ENCODE peak calls at places on chromosomes 12 and 14, in eight cellular contexts. N, W, G, D, X, I, A and R are unnamed samples.
A peak's percentile ranks its signal among the peaks of the same experiment; 100 is the strongest.

GRCh38 chr12:110931315-110931728 is 10.9 kb upstream of the MYL2 start:
- DNase-seq in I (no peak), G (peak; percentile 85), A (no peak), N (no peak), W (no peak), X (no peak), D (no peak), R (peak; percentile 37)

GRCh38 chr14:90788031-90788430 is 28.2 kb downstream of the TTC7B start:
- DNase-seq in D (no peak), A (no peak), I (no peak), G (no peak), X (peak; percentile 58), N (no peak), W (no peak), R (no peak)

GRCh38 chr12:45730842-45731336 is 1.4 kb downstream of the ARID2 start:
- DNase-seq in X (peak; percentile 43), N (no peak), I (peak; percentile 77), D (peak; percentile 48), W (peak; percentile 46), G (no peak), A (peak; percentile 37), R (no peak)

GRCh38 chr12:72832024-72832423 is 559.9 kb downstream of the TRHDE start:
- DNase-seq in W (no peak), G (no peak), X (peak; percentile 23), A (no peak), N (no peak), D (no peak), I (no peak), R (no peak)

GRCh38 chr12:103269962-103270361 is 225.8 kb downstream of the C12orf42 start:
- DNase-seq in G (no peak), A (no peak), W (no peak), D (peak; percentile 7), I (no peak), X (no peak), N (no peak), R (no peak)

GRCh38 chr12:19706936-19707335 is 267.6 kb downstream of the AEBP2 start:
- DNase-seq in D (no peak), N (no peak), W (no peak), A (no peak), I (no peak), G (no peak), X (no peak), R (no peak)

GRCh38 chr12:122362758-122363157 is 59.7 kb downstream of the CLIP1 start:
- DNase-seq in I (no peak), W (no peak), A (no peak), N (no peak), G (no peak), D (no peak), X (no peak), R (no peak)

GRCh38 chr12:7750350-7750749 is 3.2 kb upstream of the CLEC4C start:
- DNase-seq in I (peak; percentile 9), D (no peak), W (no peak), G (no peak), N (no peak), X (no peak), A (no peak), R (no peak)

GRCh38 chr14:30861200-30861599 is 13.2 kb upstream of the COCH start:
- DNase-seq in I (no peak), X (no peak), N (no peak), A (no peak), G (no peak), W (no peak), D (no peak), R (no peak)

GRCh38 chr12:62211510-62211909 is 48.7 kb upstream of the USP15 start:
- DNase-seq in N (no peak), X (no peak), A (no peak), I (no peak), W (no peak), D (no peak), G (no peak), R (no peak)

GRCh38 chr12:89417246-89417977 is 65.1 kb upstream of the DUSP6 start:
- DNase-seq in N (no peak), X (no peak), G (no peak), I (no peak), W (no peak), A (no peak), D (no peak), R (no peak)

GRCh38 chr14:74362361-74362915 is 14.2 kb downstream of the VRTN start:
- DNase-seq in D (peak; percentile 65), X (peak; percentile 45), G (peak; percentile 85), W (peak; percentile 46), I (peak; percentile 87), A (peak; percentile 78), N (peak; percentile 94), R (peak; percentile 97)

GRCh38 chr12:126899926-126900792 is 1366.8 kb upstream of the TMEM132C start:
- DNase-seq in N (no peak), I (no peak), W (no peak), A (no peak), X (no peak), G (no peak), D (no peak), R (no peak)

GRCh38 chr14:92539419-92539818 is 25.8 kb downstream of the RIN3 start:
- DNase-seq in I (no peak), G (no peak), X (no peak), A (no peak), N (no peak), D (no peak), W (no peak), R (no peak)

GRCh38 chr12:24042651-24043050 is 93.2 kb upstream of the SOX5 start:
- DNase-seq in N (no peak), X (no peak), A (no peak), I (no peak), D (no peak), G (no peak), W (no peak), R (no peak)

GRCh38 chr14:41476526-41476925 is 130.2 kb upstream of the LRFN5 start:
- DNase-seq in D (peak; percentile 42), G (no peak), W (no peak), X (no peak), I (no peak), N (no peak), A (no peak), R (no peak)

GRCh38 chr14:68790656-68791077 is 2.2 kb downstream of the ZFP36L1 start:
- DNase-seq in G (no peak), N (no peak), D (no peak), W (no peak), A (no peak), X (no peak), I (no peak), R (no peak)

GRCh38 chr14:21467620-21468019 is 9.1 kb downstream of the RAB2B start:
- DNase-seq in A (no peak), I (no peak), X (peak; percentile 30), W (no peak), G (no peak), D (no peak), N (no peak), R (no peak)

GRCh38 chr12:12798480-12798879 is 13.0 kb downstream of the APOLD1 start:
- DNase-seq in A (no peak), G (no peak), N (no peak), X (no peak), W (no peak), D (no peak), I (no peak), R (no peak)

GRCh38 chr14:103549361-103550311 is 12.8 kb downstream of the BAG5 start:
- DNase-seq in G (peak; percentile 72), W (no peak), A (peak; percentile 59), I (no peak), D (no peak), X (peak; percentile 95), N (no peak), R (no peak)

GRCh38 chr12:122729583-122730214 is 945 bp downstream of the HCAR1 start:
- DNase-seq in D (no peak), N (no peak), W (no peak), I (no peak), X (no peak), G (no peak), A (no peak), R (no peak)

GRCh38 chr14:53060046-53060445 is 93.1 kb downstream of the DDHD1 start:
- DNase-seq in G (no peak), I (no peak), X (no peak), N (no peak), A (no peak), D (no peak), W (no peak), R (no peak)

GRCh38 chr12:5441497-5442236 is 9.8 kb downstream of the NTF3 start:
- DNase-seq in I (no peak), N (peak; percentile 31), G (no peak), A (no peak), X (no peak), D (peak; percentile 97), W (no peak), R (peak; percentile 64)

GRCh38 chr12:124543591-124544310 is 23.7 kb downstream of the NCOR2 start:
- DNase-seq in N (no peak), X (no peak), G (no peak), D (peak; percentile 96), I (peak; percentile 99), W (no peak), A (no peak), R (no peak)

GRCh38 chr12:94110258-94110657 is 38.1 kb upstream of the PLXNC1 start:
- DNase-seq in X (no peak), A (no peak), G (no peak), D (no peak), N (no peak), I (no peak), W (no peak), R (peak; percentile 42)

GRCh38 chr14:51014625-51015024 is 70.3 kb upstream of the PYGL start:
- DNase-seq in N (no peak), W (no peak), I (peak; percentile 37), X (no peak), G (no peak), D (no peak), A (no peak), R (no peak)

GRCh38 chr12:2294651-2295475 is 242.1 kb downstream of the CACNA1C start:
- DNase-seq in A (no peak), G (no peak), W (no peak), D (no peak), N (no peak), X (no peak), I (no peak), R (no peak)

GRCh38 chr12:104686196-104686595 is 229.4 kb downstream of the CHST11 start:
- DNase-seq in N (no peak), I (peak; percentile 42), W (no peak), A (no peak), G (no peak), D (peak; percentile 48), X (no peak), R (no peak)

GRCh38 chr12:31325524-31325875 is 450 bp downstream of the SINHCAF start:
- DNase-seq in W (no peak), X (no peak), G (peak; percentile 50), A (peak; percentile 47), D (no peak), N (no peak), I (peak; percentile 60), R (no peak)

GRCh38 chr12:107356266-107356936 is 263.1 kb upstream of the CRY1 start:
- DNase-seq in N (no peak), G (no peak), A (no peak), X (no peak), W (no peak), D (peak; percentile 38), I (no peak), R (no peak)

GRCh38 chr14:51806624-51807023 is 53.8 kb upstream of the GNG2 start:
- DNase-seq in N (no peak), G (no peak), D (no peak), W (no peak), I (no peak), A (no peak), X (no peak), R (no peak)

GRCh38 chr14:21704340-21704737 is 30.7 kb upstream of the OR4E1 start:
- DNase-seq in D (no peak), A (no peak), X (no peak), I (no peak), G (no peak), W (no peak), N (no peak), R (no peak)

GRCh38 chr12:57127101-57127709 is 1.1 kb upstream of the LRP1 start:
- DNase-seq in D (peak; percentile 69), G (peak; percentile 87), X (no peak), N (peak; percentile 65), W (no peak), I (peak; percentile 68), A (peak; percentile 59), R (peak; percentile 85)

GRCh38 chr12:54701940-54702592 is 53.9 kb upstream of the DCD start:
- DNase-seq in W (peak; percentile 57), X (peak; percentile 53), I (peak; percentile 63), N (peak; percentile 58), A (no peak), G (no peak), D (peak; percentile 62), R (peak; percentile 75)